ENCODE peak calls at places on chromosome 7, in six cellular contexts. L is left ventricle myocardium inferior, G is tibial nerve, V is IMR-90, I is thyroid gland, A is psoas muscle. F is an unnamed sample.
A peak's percentile ranks its signal among the peaks of the same experiment; 100 is the strongest.

GRCh38 chr7:90595341-90595800 is 750 bp upstream of the CDK14 start:
- DNase-seq in I (no peak), A (no peak), V (peak; percentile 15), G (no peak), L (no peak), F (peak; percentile 78)

GRCh38 chr7:70935854-70936253 is 196.1 kb upstream of the GALNT17 start:
- DNase-seq in I (no peak), V (no peak), A (no peak), G (no peak), L (no peak), F (no peak)

GRCh38 chr7:36894190-36894589 is 169.9 kb upstream of the AOAH start:
- DNase-seq in L (no peak), G (no peak), I (no peak), A (no peak), V (no peak), F (no peak)

GRCh38 chr7:39664057-39664456 is 40.7 kb downstream of the RALA start:
- DNase-seq in G (no peak), L (no peak), V (no peak), I (no peak), A (no peak), F (no peak)

GRCh38 chr7:37683263-37684120 is at the start of gene GPR141:
- DNase-seq in V (no peak), L (no peak), I (peak; percentile 17), A (no peak), G (no peak), F (no peak)

GRCh38 chr7:39703143-39703542 is 79.8 kb downstream of the RALA start:
- DNase-seq in V (peak; percentile 27), G (no peak), L (no peak), A (no peak), I (no peak), F (no peak)

GRCh38 chr7:35652124-35652523 is 42.8 kb downstream of the HERPUD2 start:
- DNase-seq in L (no peak), I (no peak), V (no peak), G (no peak), A (no peak), F (no peak)

GRCh38 chr7:79806161-79806734 is 328.4 kb upstream of the GNAI1 start:
- DNase-seq in I (no peak), A (no peak), L (no peak), V (peak; percentile 42), G (no peak), F (no peak)

GRCh38 chr7:158017226-158018060 is 570.2 kb downstream of the PTPRN2 start:
- DNase-seq in V (no peak), A (no peak), G (no peak), I (no peak), L (no peak), F (no peak)

GRCh38 chr7:36208997-36209813 is 56.2 kb downstream of the EEPD1 start:
- DNase-seq in V (peak; percentile 62), L (no peak), A (no peak), I (no peak), G (no peak), F (peak; percentile 65)

GRCh38 chr7:120857558-120858298 is at the start of gene TSPAN12:
- DNase-seq in L (peak; percentile 86), V (peak; percentile 54), A (peak; percentile 82), G (peak; percentile 48), I (peak; percentile 92), F (peak; percentile 93)

GRCh38 chr7:112997831-112998230 is 88.8 kb downstream of the GPR85 start:
- DNase-seq in I (no peak), L (no peak), V (no peak), G (no peak), A (no peak), F (no peak)

GRCh38 chr7:74023037-74023436 is 4.9 kb upstream of the ELN start:
- DNase-seq in V (peak; percentile 63), A (peak; percentile 80), I (peak; percentile 29), G (peak; percentile 76), L (peak; percentile 68), F (peak; percentile 98)

GRCh38 chr7:26156454-26157365 is 4.7 kb downstream of the NFE2L3 start:
- DNase-seq in I (no peak), A (no peak), V (peak; percentile 97), L (no peak), G (no peak), F (peak; percentile 83)

GRCh38 chr7:33373195-33373594 is 243.8 kb downstream of the BBS9 start:
- DNase-seq in I (no peak), L (no peak), G (no peak), V (no peak), A (no peak), F (no peak)

GRCh38 chr7:80859272-80859970 is 59.4 kb downstream of the SEMA3C start:
- DNase-seq in L (peak; percentile 21), I (no peak), A (peak; percentile 37), V (peak; percentile 48), G (peak; percentile 50), F (no peak)

GRCh38 chr7:154255324-154255723 is 203.1 kb downstream of the DPP6 start:
- DNase-seq in G (no peak), L (no peak), I (peak; percentile 28), V (no peak), A (no peak), F (no peak)

GRCh38 chr7:105256621-105257283 is 132.0 kb downstream of the SRPK2 start:
- DNase-seq in A (no peak), G (no peak), L (no peak), V (no peak), I (no peak), F (no peak)

GRCh38 chr7:28237368-28237767 is 56.8 kb upstream of the JAZF1 start:
- DNase-seq in A (peak; percentile 12), L (no peak), G (no peak), I (no peak), V (no peak), F (peak; percentile 31)

GRCh38 chr7:143429770-143430698 is 13.2 kb upstream of the TAS2R60 start:
- DNase-seq in G (no peak), A (no peak), V (peak; percentile 46), L (no peak), I (no peak), F (no peak)

GRCh38 chr7:20598479-20599419 is 16.7 kb upstream of the ABCB5 start:
- DNase-seq in A (no peak), G (peak; percentile 31), I (peak; percentile 3), L (no peak), V (peak; percentile 71), F (peak; percentile 53)

GRCh38 chr7:26865094-26865388 is 651 bp upstream of the SKAP2 start:
- DNase-seq in A (peak; percentile 59), I (no peak), L (peak; percentile 47), V (no peak), G (no peak), F (peak; percentile 45)

GRCh38 chr7:98091061-98091460 is 15.6 kb upstream of the LMTK2 start:
- DNase-seq in L (no peak), V (peak; percentile 4), A (no peak), I (no peak), G (no peak), F (no peak)

GRCh38 chr7:3922175-3922635 is 621.2 kb downstream of the SDK1 start:
- DNase-seq in I (no peak), V (peak; percentile 90), G (peak; percentile 15), A (no peak), L (peak; percentile 25), F (peak; percentile 81)

GRCh38 chr7:29371472-29371871 is 176.9 kb downstream of the CHN2 start:
- DNase-seq in L (no peak), I (no peak), A (no peak), G (no peak), V (no peak), F (no peak)

GRCh38 chr7:140364819-140365218 is 33.5 kb downstream of the SLC37A3 start:
- DNase-seq in L (no peak), V (no peak), G (no peak), I (no peak), A (no peak), F (peak; percentile 26)

GRCh38 chr7:84490661-84491060 is 296.1 kb upstream of the SEMA3A start:
- DNase-seq in G (peak; percentile 25), L (no peak), A (no peak), I (no peak), V (no peak), F (peak; percentile 3)

DNA sequence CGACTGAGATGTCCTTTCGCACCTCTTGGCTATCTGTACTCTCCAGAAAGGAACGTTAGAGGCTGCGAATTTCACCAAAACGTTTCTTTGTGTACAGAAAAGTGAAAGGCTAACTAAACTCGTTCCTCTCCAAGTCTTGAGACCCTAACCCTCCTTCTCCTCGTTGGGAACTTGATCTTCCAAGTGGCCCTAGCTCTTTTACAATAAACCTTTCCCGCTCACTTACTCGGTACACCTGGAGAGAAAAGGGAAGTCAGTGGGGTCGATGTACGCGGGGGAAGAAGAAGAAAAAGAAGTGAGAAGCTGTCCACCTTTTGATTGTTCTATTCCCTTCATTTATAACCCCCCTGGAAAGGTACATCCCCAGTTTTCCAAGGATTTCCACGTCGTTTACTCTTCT is 164.9 kb upstream of the PPP1R3A start:
- DNase-seq in L (no peak), I (no peak), V (no peak), G (no peak), A (no peak), F (no peak)
- H3K27me3 ChIP-seq in L (peaks cover 96% of the 10 kb centered on the region), I (no peaks in the 10 kb centered on the region), V (peaks cover 52% of the 10 kb centered on the region), G (peaks cover 47% of the 10 kb centered on the region), A (no peaks in the 10 kb centered on the region), F (peaks cover 95% of the 10 kb centered on the region)

DNA sequence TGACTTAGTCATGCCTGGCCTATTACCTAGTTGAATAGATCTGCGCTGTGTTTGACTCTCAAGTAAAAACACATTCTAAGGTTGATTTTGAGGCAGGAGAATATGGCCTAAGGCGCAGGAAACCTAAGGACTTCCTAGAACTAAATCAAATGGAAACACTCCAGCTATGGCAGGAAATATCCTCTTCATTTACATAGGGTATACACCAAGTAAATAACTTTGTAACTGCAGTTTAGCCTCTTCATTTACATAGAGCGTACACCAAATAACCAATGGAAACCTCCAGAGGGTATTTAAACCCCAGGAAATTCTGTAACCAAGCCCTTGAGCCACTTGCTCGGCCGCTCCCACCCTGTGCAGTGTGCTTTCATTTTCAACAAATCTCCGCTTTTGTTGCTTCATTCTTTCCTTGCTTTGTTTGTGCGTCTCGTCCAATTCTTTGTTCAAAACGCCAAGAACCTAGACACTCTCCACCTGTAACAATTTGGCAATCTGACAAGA is 35.6 kb upstream of the XRCC2 start:
- DNase-seq in A (no peak), G (no peak), L (no peak), I (no peak), V (no peak), F (no peak)
- TF ChIP-seq CTCF in A (no peak), G (no peak), L (no peak), I (no peak), V (no peak), F (no peak)

GRCh38 chr7:139033346-139034114 is 2.3 kb downstream of the ZC3HAV1L start:
- DNase-seq in V (no peak), L (no peak), G (no peak), A (no peak), I (peak; percentile 82), F (peak; percentile 55)
- H3K4me3 ChIP-seq in V (no peak overlapping the region), L (no peak overlapping the region), G (no peak overlapping the region), A (no peak overlapping the region), I (no peak overlapping the region), F (no peak overlapping the region)

GRCh38 chr7:1703475-1704325 is 33.6 kb downstream of the ELFN1 start:
- DNase-seq in G (no peak), V (no peak), L (no peak), A (no peak), I (no peak), F (no peak)

GRCh38 chr7:1706381-1706720 is 36.3 kb downstream of the ELFN1 start:
- DNase-seq in L (no peak), I (no peak), V (no peak), A (no peak), G (no peak), F (no peak)

GRCh38 chr7:1705339-1705738 is 35.3 kb downstream of the ELFN1 start:
- DNase-seq in I (no peak), V (no peak), G (no peak), A (no peak), L (no peak), F (no peak)

GRCh38 chr7:1705856-1706255 is 35.8 kb downstream of the ELFN1 start:
- DNase-seq in A (no peak), V (no peak), L (no peak), G (no peak), I (no peak), F (no peak)

GRCh38 chr7:1704326-1705241 is 34.5 kb downstream of the ELFN1 start:
- DNase-seq in I (no peak), A (no peak), G (no peak), L (no peak), V (no peak), F (no peak)
- H3K27me3 ChIP-seq in I (no peaks in the 10 kb centered on the region), A (peaks cover 7% of the 10 kb centered on the region), G (peaks cover 7% of the 10 kb centered on the region), L (no peaks in the 10 kb centered on the region), V (peaks cover 2% of the 10 kb centered on the region), F (no peaks in the 10 kb centered on the region)

F was measured in osteoblast.